ENCODE peak calls at places on chromosomes 13 and 19, in six cellular contexts. Y is GM12891, P is H1, O is HepG2, E is K562, A is GM12878. C is an unnamed sample.

GRCh38 chr13:34139660-34140059 is 321.7 kb downstream of the RFC3 start:
- DNase-seq in A (no peak), P (no peak), E (no peak), O (no peak), Y (no peak), C (no peak)

GRCh38 chr13:76799696-76800095 is 86.5 kb downstream of the KCTD12 start:
- DNase-seq in A (no peak), E (no peak), Y (no peak), O (no peak), P (no peak), C (no peak)

GRCh38 chr19:47778954-47779351 is 450 bp downstream of the SELENOW start:
- DNase-seq in Y (no peak), A (no peak), O (no peak), P (no peak), E (peak; percentile 49), C (no peak)

GRCh38 chr13:43935878-43936277 is 56.2 kb downstream of the LACC1 start:
- DNase-seq in E (no peak), A (no peak), O (no peak), Y (no peak), P (no peak), C (no peak)

GRCh38 chr13:67227131-67227983 is 2.8 kb downstream of the PCDH9 start:
- DNase-seq in E (no peak), O (no peak), Y (no peak), A (no peak), P (no peak), C (no peak)

GRCh38 chr19:55345818-55346724 is 6.4 kb downstream of the KMT5C start:
- DNase-seq in Y (no peak), E (no peak), A (no peak), P (no peak), O (no peak), C (no peak)

GRCh38 chr19:1747285-1748114 is 5.8 kb upstream of the ONECUT3 start:
- DNase-seq in A (no peak), P (peak; percentile 54), E (peak; percentile 93), Y (no peak), O (peak; percentile 66), C (peak; percentile 70)

GRCh38 chr13:23081901-23082300 is 98.9 kb upstream of the SGCG start:
- DNase-seq in Y (no peak), A (no peak), O (no peak), P (no peak), E (no peak), C (no peak)

GRCh38 chr13:43094901-43095300 is 71.5 kb downstream of the DNAJC15 start:
- DNase-seq in O (no peak), P (no peak), A (peak; percentile 47), Y (no peak), E (no peak), C (no peak)

GRCh38 chr19:3785938-3786824 is at the start of gene MATK:
- DNase-seq in O (no peak), P (no peak), Y (no peak), E (peak; percentile 76), A (no peak), C (no peak)

GRCh38 chr13:45219123-45219891 is 18.5 kb upstream of the KCTD4 start:
- DNase-seq in E (no peak), O (peak; percentile 65), P (no peak), Y (no peak), A (no peak), C (no peak)

GRCh38 chr13:34826432-34826831 is 115.6 kb upstream of the NBEA start:
- DNase-seq in O (peak; percentile 3), Y (no peak), A (no peak), P (no peak), E (no peak), C (no peak)

GRCh38 chr13:43874512-43875092 is 4.9 kb downstream of the CCDC122 start:
- DNase-seq in Y (no peak), O (no peak), E (peak; percentile 4), P (no peak), A (no peak), C (no peak)

GRCh38 chr19:11480927-11481776 is at the start of gene ELAVL3:
- DNase-seq in P (no peak), A (no peak), E (no peak), Y (no peak), O (no peak), C (peak; percentile 17)

GRCh38 chr13:89401209-89401810 is 1730.1 kb downstream of the SLITRK5 start:
- DNase-seq in P (no peak), A (no peak), E (no peak), Y (no peak), O (no peak), C (no peak)

GRCh38 chr13:27632214-27632613 is 10.5 kb downstream of the POLR1D start:
- DNase-seq in E (no peak), A (no peak), P (no peak), O (no peak), Y (no peak), C (no peak)

GRCh38 chr19:919157-920050 is 2.3 kb downstream of the KISS1R start:
- DNase-seq in Y (no peak), P (no peak), A (no peak), O (no peak), E (no peak), C (no peak)

GRCh38 chr19:33638167-33639033 is 16.6 kb downstream of the CHST8 start:
- DNase-seq in E (no peak), A (no peak), P (peak; percentile 34), O (no peak), Y (no peak), C (no peak)

GRCh38 chr19:5103061-5103701 is 134.3 kb downstream of the KDM4B start:
- DNase-seq in E (no peak), Y (no peak), A (no peak), O (no peak), P (no peak), C (no peak)

GRCh38 chr19:54173951-54174817 is 1.2 kb upstream of the TMC4 start:
- DNase-seq in E (no peak), P (no peak), Y (no peak), A (no peak), O (no peak), C (no peak)

GRCh38 chr13:71806885-71807284 is 60.1 kb downstream of the DACH1 start:
- DNase-seq in A (no peak), P (no peak), O (no peak), Y (no peak), E (no peak), C (no peak)

GRCh38 chr19:47541507-47541906 is 26.6 kb upstream of the NAPA start:
- DNase-seq in P (no peak), E (no peak), O (no peak), A (peak; percentile 13), Y (no peak), C (no peak)

DNA sequence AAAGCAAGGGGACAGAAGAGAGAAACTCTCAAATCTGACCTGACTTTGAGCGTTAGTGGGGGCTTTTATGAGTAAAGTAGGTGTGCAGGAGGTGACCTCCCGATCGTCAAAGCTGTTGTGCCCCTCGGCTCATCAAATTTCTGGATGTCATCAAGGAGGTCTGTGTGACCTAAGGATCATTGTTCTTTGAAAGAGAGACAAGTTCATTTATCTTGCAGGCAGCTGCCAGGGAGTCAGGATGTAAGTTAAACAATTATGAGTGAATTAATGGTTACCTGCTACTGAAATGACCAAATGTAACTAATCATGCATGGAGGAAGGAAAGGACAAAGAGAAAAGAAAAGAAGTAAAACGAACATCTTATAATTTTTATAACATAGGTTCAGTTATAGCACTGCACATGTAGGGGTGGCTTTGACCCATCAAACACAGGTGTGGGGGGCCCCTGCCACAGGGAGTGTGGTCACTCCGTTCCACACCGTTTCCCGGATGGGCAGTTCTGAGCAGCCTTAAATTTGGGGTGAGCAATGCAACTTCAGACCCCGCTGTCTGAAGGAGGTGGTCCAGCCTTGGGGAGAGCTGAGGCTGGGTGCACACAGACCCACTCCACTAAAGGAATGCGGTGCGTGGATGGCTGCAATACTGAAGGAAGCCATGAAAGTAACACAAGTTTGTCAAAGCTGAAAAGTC is 5.2 kb downstream of the CD22 start:
- DNase-seq in Y (no peak), E (no peak), P (no peak), O (no peak), A (no peak), C (no peak)
- TF ChIP-seq POLR2A in Y (peak; percentile 50), E (no peak), P (no peak), O (no peak), A (peak; percentile 65), C (peak; percentile 54)

DNA sequence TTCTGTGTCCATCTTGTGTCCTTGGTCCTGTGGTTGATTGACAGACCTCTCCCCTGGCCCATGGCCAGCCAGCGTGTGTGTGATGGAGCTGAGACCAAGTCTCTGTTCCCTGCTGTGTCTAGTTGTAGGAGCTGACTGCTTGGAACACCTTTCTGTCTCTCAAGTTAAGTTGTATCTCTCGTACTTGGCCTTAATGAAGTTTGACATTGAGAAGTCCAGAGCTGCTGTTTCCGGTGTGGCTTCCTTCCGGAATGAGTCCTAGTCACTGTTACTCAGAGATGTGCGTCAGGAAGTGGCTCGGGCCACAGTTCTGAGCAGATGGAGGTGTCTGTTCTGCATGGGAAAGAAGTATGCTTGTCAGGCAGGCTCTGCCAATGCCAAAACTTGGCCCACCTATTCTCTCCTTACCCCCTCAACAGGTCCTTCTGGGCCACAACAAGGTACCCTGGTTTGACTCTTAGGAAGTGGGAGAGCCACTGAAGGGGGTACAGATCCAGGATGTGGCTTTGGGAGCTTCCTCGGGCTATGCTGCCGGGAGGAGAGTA is 54.3 kb downstream of the GATAD2A start:
- DNase-seq in A (no peak), O (no peak), E (no peak), Y (no peak), P (no peak), C (no peak)
- TF ChIP-seq POLR2AphosphoS5 in A (no peak), O (no peak), E (no peak), Y (peak; percentile 40), P (no peak), C (no peak)

DNA sequence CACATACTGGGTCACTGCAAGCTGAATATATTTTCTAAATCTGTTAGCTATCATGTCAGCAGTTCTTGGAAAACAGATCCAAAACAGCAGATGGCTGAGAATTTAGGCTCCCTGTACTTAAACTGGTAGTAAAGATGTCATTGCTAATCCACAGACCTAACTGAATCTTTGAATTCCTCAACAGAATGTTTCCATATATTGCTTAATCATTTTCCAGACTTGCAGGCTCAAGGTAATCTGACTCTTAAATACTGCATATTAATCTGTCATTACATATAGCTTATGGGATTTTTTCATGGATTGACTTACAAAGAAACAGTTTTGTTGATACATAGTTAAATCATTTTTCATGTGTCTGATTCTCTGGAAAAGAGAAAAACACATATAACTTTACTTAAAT is 639.1 kb upstream of the KLHL1 start:
- DNase-seq in P (no peak), A (no peak), O (no peak), E (no peak), Y (no peak), C (no peak)
- TF ChIP-seq TAF1 in P (no peak), A (no peak), O (no peak), E (no peak), Y (no peak), C (no peak)

GRCh38 chr19:13085673-13086072 is 17.0 kb downstream of the LYL1 start:
- DNase-seq in A (no peak), Y (no peak), O (no peak), E (no peak), P (no peak), C (no peak)

GRCh38 chr19:13083008-13083404 is 19.7 kb downstream of the LYL1 start:
- DNase-seq in A (no peak), O (no peak), P (no peak), E (no peak), Y (no peak), C (no peak)

GRCh38 chr19:13079542-13079986 is 23.1 kb downstream of the LYL1 start:
- DNase-seq in A (no peak), O (no peak), P (no peak), Y (no peak), E (peak; percentile 88), C (no peak)

GRCh38 chr19:13083627-13084026 is 19.0 kb downstream of the LYL1 start:
- DNase-seq in A (no peak), P (no peak), O (no peak), E (no peak), Y (no peak), C (no peak)

GRCh38 chr19:13082192-13083007 is 20.3 kb downstream of the LYL1 start:
- DNase-seq in O (peak; percentile 52), P (no peak), Y (no peak), A (no peak), E (peak; percentile 65), C (no peak)
- TF ChIP-seq POLR2A in O (no peak), P (no peak), Y (no peak), A (no peak), E (no peak), C (no peak)